ENCODE peak calls at places on chromosome X, in seven cellular contexts. One of them, this sample, is unnamed.

GRCh38 chrX:68995780-68996551 is 167.1 kb downstream of the EFNB1 start:
- DNase-seq in PC-3: no peak
- DNase-seq in HCT116: no peak
- DNase-seq in GM23338: no peak
- DNase-seq in MM.1S: no peak
- DNase-seq in neural progenitor cell: no peak
- DNase-seq in GM23248: no peak
- DNase-seq in this sample: peak

GRCh38 chrX:111035256-111035655 is 60.7 kb upstream of the PAK3 start:
- DNase-seq in GM23248: no peak
- DNase-seq in MM.1S: no peak
- DNase-seq in HCT116: no peak
- DNase-seq in GM23338: no peak
- DNase-seq in neural progenitor cell: peak
- DNase-seq in PC-3: no peak
- DNase-seq in this sample: no peak

GRCh38 chrX:68840256-68840655 is 11.4 kb downstream of the EFNB1 start:
- DNase-seq in GM23338: no peak
- DNase-seq in neural progenitor cell: no peak
- DNase-seq in GM23248: no peak
- DNase-seq in MM.1S: no peak
- DNase-seq in PC-3: no peak
- DNase-seq in HCT116: no peak
- DNase-seq in this sample: no peak

GRCh38 chrX:13091111-13091765 is 46.8 kb upstream of the FAM9C start:
- DNase-seq in GM23338: no peak
- DNase-seq in neural progenitor cell: no peak
- DNase-seq in MM.1S: no peak
- DNase-seq in GM23248: no peak
- DNase-seq in PC-3: no peak
- DNase-seq in HCT116: no peak
- DNase-seq in this sample: no peak

GRCh38 chrX:79089897-79090584 is 54.4 kb upstream of the GPR174 start:
- DNase-seq in HCT116: no peak
- DNase-seq in MM.1S: no peak
- DNase-seq in GM23248: no peak
- DNase-seq in GM23338: no peak
- DNase-seq in neural progenitor cell: no peak
- DNase-seq in PC-3: no peak
- DNase-seq in this sample: no peak

GRCh38 chrX:7170903-7171302 is 22.9 kb upstream of the PUDP start:
- DNase-seq in GM23248: no peak
- DNase-seq in HCT116: no peak
- DNase-seq in GM23338: peak
- DNase-seq in neural progenitor cell: no peak
- DNase-seq in MM.1S: no peak
- DNase-seq in PC-3: peak
- DNase-seq in this sample: peak

GRCh38 chrX:25858273-25858880 is 279.8 kb upstream of the MAGEB18 start:
- DNase-seq in GM23338: no peak
- DNase-seq in MM.1S: no peak
- DNase-seq in neural progenitor cell: no peak
- DNase-seq in HCT116: no peak
- DNase-seq in GM23248: no peak
- DNase-seq in PC-3: no peak
- DNase-seq in this sample: no peak

GRCh38 chrX:7252013-7252610 is 104.2 kb upstream of the PUDP start:
- DNase-seq in GM23248: no peak
- DNase-seq in GM23338: no peak
- DNase-seq in MM.1S: peak
- DNase-seq in PC-3: peak
- DNase-seq in neural progenitor cell: no peak
- DNase-seq in HCT116: no peak
- DNase-seq in this sample: no peak

GRCh38 chrX:14125451-14125850 is 95.8 kb upstream of the GEMIN8 start:
- DNase-seq in MM.1S: no peak
- DNase-seq in GM23248: no peak
- DNase-seq in GM23338: no peak
- DNase-seq in neural progenitor cell: no peak
- DNase-seq in PC-3: no peak
- DNase-seq in HCT116: no peak
- DNase-seq in this sample: no peak

GRCh38 chrX:136477026-136477425 is 10.7 kb upstream of the BRS3 start:
- DNase-seq in GM23248: no peak
- DNase-seq in MM.1S: no peak
- DNase-seq in neural progenitor cell: no peak
- DNase-seq in GM23338: no peak
- DNase-seq in HCT116: no peak
- DNase-seq in PC-3: no peak
- DNase-seq in this sample: no peak

GRCh38 chrX:28997716-28998115 is 410.5 kb downstream of the IL1RAPL1 start:
- DNase-seq in neural progenitor cell: no peak
- DNase-seq in GM23338: no peak
- DNase-seq in PC-3: no peak
- DNase-seq in HCT116: no peak
- DNase-seq in GM23248: no peak
- DNase-seq in MM.1S: no peak
- DNase-seq in this sample: no peak

GRCh38 chrX:49000640-49001039 is 1.4 kb downstream of the GRIPAP1 start:
- DNase-seq in HCT116: no peak
- DNase-seq in neural progenitor cell: no peak
- DNase-seq in GM23338: no peak
- DNase-seq in MM.1S: no peak
- DNase-seq in PC-3: no peak
- DNase-seq in GM23248: no peak
- DNase-seq in this sample: no peak

GRCh38 chrX:68832101-68832416 is 3.2 kb downstream of the EFNB1 start:
- DNase-seq in PC-3: peak
- DNase-seq in GM23248: peak
- DNase-seq in GM23338: peak
- DNase-seq in neural progenitor cell: peak
- DNase-seq in HCT116: no peak
- DNase-seq in MM.1S: no peak
- DNase-seq in this sample: peak

GRCh38 chrX:79182616-79183015 is 38.1 kb downstream of the GPR174 start:
- DNase-seq in GM23248: no peak
- DNase-seq in MM.1S: peak
- DNase-seq in neural progenitor cell: no peak
- DNase-seq in GM23338: no peak
- DNase-seq in HCT116: no peak
- DNase-seq in PC-3: no peak
- DNase-seq in this sample: no peak

GRCh38 chrX:53186363-53186762 is 38.6 kb downstream of the KDM5C start:
- DNase-seq in GM23248: peak
- DNase-seq in PC-3: peak
- DNase-seq in HCT116: no peak
- DNase-seq in neural progenitor cell: no peak
- DNase-seq in GM23338: no peak
- DNase-seq in MM.1S: no peak
- DNase-seq in this sample: no peak

GRCh38 chrX:9670136-9670905 is 95.3 kb downstream of the GPR143 start:
- DNase-seq in GM23338: no peak
- DNase-seq in HCT116: no peak
- DNase-seq in neural progenitor cell: no peak
- DNase-seq in MM.1S: no peak
- DNase-seq in PC-3: no peak
- DNase-seq in GM23248: peak
- DNase-seq in this sample: no peak

GRCh38 chrX:123590842-123591491 is 141.9 kb downstream of the THOC2 start:
- DNase-seq in neural progenitor cell: no peak
- DNase-seq in MM.1S: peak
- DNase-seq in GM23248: peak
- DNase-seq in PC-3: peak
- DNase-seq in GM23338: no peak
- DNase-seq in HCT116: no peak
- DNase-seq in this sample: peak

GRCh38 chrX:40166582-40166981 is 68.8 kb upstream of the BCOR start:
- DNase-seq in neural progenitor cell: no peak
- DNase-seq in GM23338: peak
- DNase-seq in HCT116: no peak
- DNase-seq in MM.1S: no peak
- DNase-seq in GM23248: peak
- DNase-seq in PC-3: no peak
- DNase-seq in this sample: peak

GRCh38 chrX:73916931-73917657 is 354.1 kb downstream of the CHIC1 start:
- DNase-seq in MM.1S: no peak
- DNase-seq in GM23248: peak
- DNase-seq in PC-3: peak
- DNase-seq in neural progenitor cell: peak
- DNase-seq in HCT116: peak
- DNase-seq in GM23338: peak
- DNase-seq in this sample: peak

GRCh38 chrX:43552703-43553102 is 103.4 kb upstream of the MAOA start:
- DNase-seq in GM23338: no peak
- DNase-seq in HCT116: no peak
- DNase-seq in neural progenitor cell: no peak
- DNase-seq in PC-3: no peak
- DNase-seq in MM.1S: no peak
- DNase-seq in GM23248: no peak
- DNase-seq in this sample: no peak

GRCh38 chrX:15675490-15675921 is 10.9 kb upstream of the CLTRN start:
- DNase-seq in neural progenitor cell: peak
- DNase-seq in HCT116: peak
- DNase-seq in PC-3: peak
- DNase-seq in MM.1S: peak
- DNase-seq in GM23248: peak
- DNase-seq in GM23338: peak
- DNase-seq in this sample: peak

GRCh38 chrX:13752141-13752540 is 17.6 kb downstream of the OFD1 start:
- DNase-seq in GM23338: no peak
- DNase-seq in GM23248: no peak
- DNase-seq in HCT116: no peak
- DNase-seq in PC-3: peak
- DNase-seq in neural progenitor cell: no peak
- DNase-seq in MM.1S: no peak
- DNase-seq in this sample: no peak

GRCh38 chrX:42869011-42869410 is 91.0 kb upstream of the PPP1R2C start:
- DNase-seq in PC-3: no peak
- DNase-seq in GM23338: no peak
- DNase-seq in GM23248: no peak
- DNase-seq in HCT116: no peak
- DNase-seq in MM.1S: no peak
- DNase-seq in neural progenitor cell: no peak
- DNase-seq in this sample: no peak

GRCh38 chrX:618761-619450 is 11.7 kb upstream of the SHOX start:
- DNase-seq in neural progenitor cell: peak
- DNase-seq in MM.1S: no peak
- DNase-seq in PC-3: no peak
- DNase-seq in GM23338: no peak
- DNase-seq in GM23248: no peak
- DNase-seq in HCT116: no peak
- DNase-seq in this sample: no peak

GRCh38 chrX:619451-619811 is 11.2 kb upstream of the SHOX start:
- DNase-seq in neural progenitor cell: no peak
- DNase-seq in PC-3: no peak
- DNase-seq in GM23248: no peak
- DNase-seq in HCT116: no peak
- DNase-seq in MM.1S: no peak
- DNase-seq in GM23338: peak
- DNase-seq in this sample: no peak

GRCh38 chrX:622104-622503 is 8.5 kb upstream of the SHOX start:
- DNase-seq in neural progenitor cell: no peak
- DNase-seq in GM23338: no peak
- DNase-seq in HCT116: no peak
- DNase-seq in GM23248: no peak
- DNase-seq in PC-3: no peak
- DNase-seq in MM.1S: no peak
- DNase-seq in this sample: no peak

GRCh38 chrX:617891-618290 is 12.7 kb upstream of the SHOX start:
- DNase-seq in HCT116: no peak
- DNase-seq in neural progenitor cell: no peak
- DNase-seq in PC-3: no peak
- DNase-seq in GM23338: no peak
- DNase-seq in GM23248: no peak
- DNase-seq in MM.1S: no peak
- DNase-seq in this sample: no peak

GRCh38 chrX:619812-620493 is 10.6 kb upstream of the SHOX start:
- DNase-seq in MM.1S: no peak
- DNase-seq in PC-3: no peak
- DNase-seq in HCT116: no peak
- DNase-seq in GM23338: peak
- DNase-seq in GM23248: no peak
- DNase-seq in neural progenitor cell: peak
- DNase-seq in this sample: no peak
- TF ChIP-seq EZH2 in MM.1S: no peak
- TF ChIP-seq EZH2 in PC-3: no peak
- TF ChIP-seq EZH2 in HCT116: no peak
- TF ChIP-seq EZH2 in GM23338: peak
- TF ChIP-seq EZH2 in GM23248: no peak
- TF ChIP-seq EZH2 in neural progenitor cell: peak
- TF ChIP-seq EZH2 in this sample: no peak

DNA sequence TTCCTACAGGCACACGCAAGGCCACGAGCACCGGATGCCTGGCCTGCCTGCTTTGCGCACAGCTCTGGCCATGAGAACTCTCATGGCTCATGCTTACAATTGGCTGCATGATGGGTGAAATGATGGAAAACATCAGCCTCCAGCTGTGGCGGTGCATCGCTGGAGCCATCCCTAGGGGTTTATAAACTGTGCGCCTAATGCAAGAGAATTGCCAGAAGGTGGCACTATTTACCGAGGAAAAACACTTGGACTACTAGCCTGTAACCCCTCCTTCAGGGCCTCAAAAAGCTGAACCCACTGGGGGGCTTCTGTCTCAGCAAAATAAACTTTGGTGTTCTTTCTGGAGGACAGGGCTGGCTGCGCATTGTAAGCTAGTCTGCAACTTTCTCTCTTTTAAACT is 51.9 kb downstream of the PHKA2 start:
- DNase-seq in neural progenitor cell: peak
- DNase-seq in GM23248: peak
- DNase-seq in HCT116: no peak
- DNase-seq in PC-3: peak
- DNase-seq in MM.1S: peak
- DNase-seq in GM23338: peak
- DNase-seq in this sample: peak
- TF ChIP-seq EZH2phosphoT487 in neural progenitor cell: no peak
- TF ChIP-seq EZH2phosphoT487 in GM23248: no peak
- TF ChIP-seq EZH2phosphoT487 in HCT116: no peak
- TF ChIP-seq EZH2phosphoT487 in PC-3: no peak
- TF ChIP-seq EZH2phosphoT487 in MM.1S: no peak
- TF ChIP-seq EZH2phosphoT487 in GM23338: no peak
- TF ChIP-seq EZH2phosphoT487 in this sample: no peak

GRCh38 chrX:634306-634958 is 3.8 kb downstream of the SHOX start:
- DNase-seq in GM23338: peak
- DNase-seq in neural progenitor cell: peak
- DNase-seq in GM23248: no peak
- DNase-seq in PC-3: no peak
- DNase-seq in MM.1S: no peak
- DNase-seq in HCT116: no peak
- DNase-seq in this sample: no peak
- TF ChIP-seq EZH2 in GM23338: peak
- TF ChIP-seq EZH2 in neural progenitor cell: peak
- TF ChIP-seq EZH2 in GM23248: no peak
- TF ChIP-seq EZH2 in PC-3: no peak
- TF ChIP-seq EZH2 in MM.1S: no peak
- TF ChIP-seq EZH2 in HCT116: no peak
- TF ChIP-seq EZH2 in this sample: peak

DNA sequence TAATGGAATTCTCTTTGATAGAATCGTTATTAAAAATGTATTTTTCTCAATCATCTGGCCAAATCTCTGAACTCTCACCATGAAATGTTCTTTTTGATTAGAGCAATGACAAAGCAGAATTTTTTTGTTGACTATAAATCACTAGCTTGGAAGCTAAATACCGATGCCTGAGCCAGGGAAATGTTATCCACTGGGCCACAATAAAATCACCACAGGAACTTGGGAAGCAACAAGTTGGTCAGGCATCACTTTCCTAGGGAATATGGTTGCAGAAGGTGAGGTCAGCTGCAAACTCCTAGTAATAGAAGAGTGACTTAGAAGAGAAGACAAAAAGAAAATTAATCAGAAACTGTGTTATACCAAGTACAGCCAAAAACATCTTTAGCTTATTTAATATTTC is 60.6 kb upstream of the CFAP47 start:
- DNase-seq in PC-3: no peak
- DNase-seq in GM23248: no peak
- DNase-seq in MM.1S: no peak
- DNase-seq in neural progenitor cell: no peak
- DNase-seq in HCT116: no peak
- DNase-seq in GM23338: no peak
- DNase-seq in this sample: no peak
- TF ChIP-seq EZH2phosphoT487 in PC-3: no peak
- TF ChIP-seq EZH2phosphoT487 in GM23248: no peak
- TF ChIP-seq EZH2phosphoT487 in MM.1S: no peak
- TF ChIP-seq EZH2phosphoT487 in neural progenitor cell: no peak
- TF ChIP-seq EZH2phosphoT487 in HCT116: no peak
- TF ChIP-seq EZH2phosphoT487 in GM23338: no peak
- TF ChIP-seq EZH2phosphoT487 in this sample: no peak

This sample was measured in hepatocyte.